ENCODE peak calls at places on chromosomes 16 and 17, in four cellular contexts. One of them, this sample, is unnamed.

GRCh38 chr17:72373910-72374741 is 253.3 kb downstream of the SOX9 start:
- DNase-seq in AG10803: no peak
- DNase-seq in B cell: no peak
- DNase-seq in activated T-cell treated with anti-CD3 and anti-CD28 coated beads, Interleukin-2, amount 50 U/mL, for 4 hours: no peak
- DNase-seq in this sample: no peak

GRCh38 chr16:80467961-80468360 is 72.8 kb upstream of the DYNLRB2 start:
- DNase-seq in AG10803: no peak
- DNase-seq in B cell: no peak
- DNase-seq in activated T-cell treated with anti-CD3 and anti-CD28 coated beads, Interleukin-2, amount 50 U/mL, for 4 hours: no peak
- DNase-seq in this sample: no peak

GRCh38 chr17:64390066-64390465 is 594 bp downstream of the PECAM1 start:
- DNase-seq in AG10803: no peak
- DNase-seq in B cell: no peak
- DNase-seq in activated T-cell treated with anti-CD3 and anti-CD28 coated beads, Interleukin-2, amount 50 U/mL, for 4 hours: no peak
- DNase-seq in this sample: no peak

GRCh38 chr16:23499801-23500200 is 10.5 kb downstream of the GGA2 start:
- DNase-seq in AG10803: no peak
- DNase-seq in B cell: no peak
- DNase-seq in activated T-cell treated with anti-CD3 and anti-CD28 coated beads, Interleukin-2, amount 50 U/mL, for 4 hours: no peak
- DNase-seq in this sample: no peak

GRCh38 chr16:12300946-12301500 is 324.5 kb downstream of the SNX29 start:
- DNase-seq in AG10803: no peak
- DNase-seq in B cell: no peak
- DNase-seq in activated T-cell treated with anti-CD3 and anti-CD28 coated beads, Interleukin-2, amount 50 U/mL, for 4 hours: no peak
- DNase-seq in this sample: no peak

GRCh38 chr17:59391026-59391425 is 59.6 kb downstream of the YPEL2 start:
- DNase-seq in AG10803: no peak
- DNase-seq in B cell: no peak
- DNase-seq in activated T-cell treated with anti-CD3 and anti-CD28 coated beads, Interleukin-2, amount 50 U/mL, for 4 hours: no peak
- DNase-seq in this sample: no peak

GRCh38 chr17:17892009-17892408 is 55.2 kb upstream of the SREBF1 start:
- DNase-seq in AG10803: no peak
- DNase-seq in B cell: no peak
- DNase-seq in activated T-cell treated with anti-CD3 and anti-CD28 coated beads, Interleukin-2, amount 50 U/mL, for 4 hours: no peak
- DNase-seq in this sample: no peak

GRCh38 chr16:55933038-55933437 is 57.9 kb upstream of the CES5A start:
- DNase-seq in AG10803: no peak
- DNase-seq in B cell: no peak
- DNase-seq in activated T-cell treated with anti-CD3 and anti-CD28 coated beads, Interleukin-2, amount 50 U/mL, for 4 hours: no peak
- DNase-seq in this sample: peak

GRCh38 chr17:43753488-43754129 is 5.0 kb downstream of the SOST start:
- DNase-seq in AG10803: peak
- DNase-seq in B cell: no peak
- DNase-seq in activated T-cell treated with anti-CD3 and anti-CD28 coated beads, Interleukin-2, amount 50 U/mL, for 4 hours: no peak
- DNase-seq in this sample: no peak

GRCh38 chr17:78412403-78412802 is 34.0 kb downstream of the PGS1 start:
- DNase-seq in AG10803: no peak
- DNase-seq in B cell: no peak
- DNase-seq in activated T-cell treated with anti-CD3 and anti-CD28 coated beads, Interleukin-2, amount 50 U/mL, for 4 hours: no peak
- DNase-seq in this sample: no peak

GRCh38 chr16:75130150-75130771 is 13.7 kb upstream of the LDHD start:
- DNase-seq in AG10803: peak
- DNase-seq in B cell: no peak
- DNase-seq in activated T-cell treated with anti-CD3 and anti-CD28 coated beads, Interleukin-2, amount 50 U/mL, for 4 hours: no peak
- DNase-seq in this sample: no peak

GRCh38 chr16:85649978-85650863 is 37.1 kb downstream of the GSE1 start:
- DNase-seq in AG10803: no peak
- DNase-seq in B cell: no peak
- DNase-seq in activated T-cell treated with anti-CD3 and anti-CD28 coated beads, Interleukin-2, amount 50 U/mL, for 4 hours: no peak
- DNase-seq in this sample: no peak

GRCh38 chr17:2962729-2963128 is 100.7 kb downstream of the OR1D5 start:
- DNase-seq in AG10803: no peak
- DNase-seq in B cell: no peak
- DNase-seq in activated T-cell treated with anti-CD3 and anti-CD28 coated beads, Interleukin-2, amount 50 U/mL, for 4 hours: no peak
- DNase-seq in this sample: no peak

This sample was measured in HL-60.